ENCODE peak calls at places on chromosomes 11 and 22, in nine cellular contexts. B is HepG2, V is colonic mucosa, S is fibroblast of pulmonary artery, I is heart left ventricle, O is ovary, L is HFF-Myc, G is GM23338, Q is AG10803. T is an unnamed sample.

GRCh38 chr22:50104149-50104548 is 14.3 kb downstream of the MOV10L1 start:
- DNase-seq in B (no peak), V (no peak), S (no peak), I (no peak), O (no peak), L (no peak), G (no peak), Q (no peak), T (no peak)

GRCh38 chr22:50612715-50613221 is 12.2 kb downstream of the MAPK8IP2 start:
- DNase-seq in B (no peak), V (peak), S (no peak), I (no peak), O (no peak), L (no peak), G (peak), Q (no peak), T (no peak)

GRCh38 chr22:41582694-41583093 is 6.9 kb downstream of the PMM1 start:
- DNase-seq in B (no peak), V (no peak), S (no peak), I (no peak), O (no peak), L (no peak), G (no peak), Q (no peak), T (no peak)

GRCh38 chr11:11977206-11977938 is 31.1 kb downstream of the DKK3 start:
- DNase-seq in B (no peak), V (no peak), S (peak), I (peak), O (peak), L (peak), G (peak), Q (peak), T (peak)

GRCh38 chr11:6594142-6594768 is 9.2 kb downstream of the RRP8 start:
- DNase-seq in B (no peak), V (peak), S (no peak), I (no peak), O (no peak), L (no peak), G (no peak), Q (no peak), T (peak)

GRCh38 chr11:65503606-65503922 is 4.7 kb downstream of the MALAT1 start:
- DNase-seq in B (no peak), V (no peak), S (peak), I (no peak), O (no peak), L (peak), G (no peak), Q (peak), T (peak)

GRCh38 chr11:67439321-67440228 is 2.1 kb upstream of the PTPRCAP start:
- DNase-seq in B (peak), V (peak), S (no peak), I (no peak), O (peak), L (no peak), G (peak), Q (peak), T (peak)

GRCh38 chr11:34810107-34810562 is 106.0 kb downstream of the APIP start:
- DNase-seq in B (no peak), V (no peak), S (no peak), I (no peak), O (no peak), L (no peak), G (no peak), Q (no peak), T (no peak)

GRCh38 chr11:108727665-108728064 is 62.8 kb downstream of the DDX10 start:
- DNase-seq in B (no peak), V (no peak), S (no peak), I (no peak), O (no peak), L (no peak), G (no peak), Q (no peak), T (no peak)

GRCh38 chr11:18013790-18014507 is 1.1 kb upstream of the SERGEF start:
- DNase-seq in B (no peak), V (peak), S (no peak), I (peak), O (peak), L (no peak), G (peak), Q (no peak), T (no peak)

GRCh38 chr22:19169947-19170318 is 8.6 kb downstream of the SLC25A1 start:
- DNase-seq in B (no peak), V (no peak), S (no peak), I (no peak), O (no peak), L (no peak), G (no peak), Q (no peak), T (no peak)

GRCh38 chr22:38718414-38718813 is 12.7 kb downstream of the GTPBP1 start:
- DNase-seq in B (peak), V (peak), S (peak), I (peak), O (peak), L (peak), G (peak), Q (peak), T (peak)

GRCh38 chr11:119678351-119678750 is 50.6 kb downstream of the NECTIN1 start:
- DNase-seq in B (no peak), V (no peak), S (no peak), I (no peak), O (no peak), L (no peak), G (no peak), Q (no peak), T (no peak)

GRCh38 chr11:33982661-33983060 is 68.9 kb upstream of the CAPRIN1 start:
- DNase-seq in B (no peak), V (no peak), S (peak), I (no peak), O (no peak), L (no peak), G (no peak), Q (no peak), T (no peak)

GRCh38 chr11:62452261-62452660 is 33.4 kb downstream of the SCGB1A1 start:
- DNase-seq in B (no peak), V (no peak), S (no peak), I (no peak), O (no peak), L (no peak), G (no peak), Q (no peak), T (no peak)

GRCh38 chr11:9758676-9759518 is 95.0 kb downstream of the SWAP70 start:
- DNase-seq in B (peak), V (peak), S (peak), I (peak), O (peak), L (peak), G (peak), Q (peak), T (peak)

GRCh38 chr11:119375629-119376196 is 5.8 kb downstream of the USP2 start:
- DNase-seq in B (peak), V (peak), S (peak), I (peak), O (peak), L (no peak), G (peak), Q (peak), T (peak)

GRCh38 chr22:20565761-20566160 is 58.4 kb downstream of the MED15 start:
- DNase-seq in B (no peak), V (no peak), S (no peak), I (no peak), O (no peak), L (no peak), G (no peak), Q (no peak), T (no peak)

GRCh38 chr11:95503047-95503446 is 272.0 kb upstream of the SESN3 start:
- DNase-seq in B (no peak), V (no peak), S (peak), I (no peak), O (peak), L (no peak), G (no peak), Q (peak), T (peak)

GRCh38 chr11:88313441-88313840 is 24.1 kb downstream of the CTSC start:
- DNase-seq in B (no peak), V (no peak), S (no peak), I (no peak), O (no peak), L (no peak), G (no peak), Q (no peak), T (no peak)

GRCh38 chr11:12167098-12167999 is 57.0 kb downstream of the MICAL2 start:
- DNase-seq in B (peak), V (peak), S (peak), I (peak), O (no peak), L (peak), G (no peak), Q (peak), T (peak)

GRCh38 chr22:46614070-46614931 is 5.9 kb upstream of the GRAMD4 start:
- DNase-seq in B (no peak), V (no peak), S (no peak), I (no peak), O (no peak), L (no peak), G (no peak), Q (no peak), T (no peak)

GRCh38 chr11:7969756-7970646 is 4.8 kb upstream of the NLRP10 start:
- DNase-seq in B (no peak), V (no peak), S (no peak), I (no peak), O (no peak), L (no peak), G (peak), Q (peak), T (no peak)

GRCh38 chr11:19191530-19192169 is 10.1 kb downstream of the CSRP3 start:
- DNase-seq in B (peak), V (peak), S (no peak), I (peak), O (no peak), L (no peak), G (no peak), Q (no peak), T (peak)

GRCh38 chr11:2194877-2195755 is 23.5 kb upstream of the TH start:
- DNase-seq in B (peak), V (peak), S (peak), I (no peak), O (peak), L (no peak), G (peak), Q (peak), T (peak)

GRCh38 chr11:2190670-2191471 is 19.3 kb upstream of the TH start:
- DNase-seq in B (no peak), V (no peak), S (no peak), I (no peak), O (no peak), L (no peak), G (no peak), Q (no peak), T (no peak)

GRCh38 chr11:2195756-2196088 is 24.1 kb upstream of the TH start:
- DNase-seq in B (no peak), V (no peak), S (no peak), I (no peak), O (no peak), L (no peak), G (no peak), Q (no peak), T (no peak)

GRCh38 chr11:2192435-2192834 is 20.8 kb upstream of the TH start:
- DNase-seq in B (no peak), V (no peak), S (no peak), I (no peak), O (no peak), L (no peak), G (no peak), Q (no peak), T (no peak)

DNA sequence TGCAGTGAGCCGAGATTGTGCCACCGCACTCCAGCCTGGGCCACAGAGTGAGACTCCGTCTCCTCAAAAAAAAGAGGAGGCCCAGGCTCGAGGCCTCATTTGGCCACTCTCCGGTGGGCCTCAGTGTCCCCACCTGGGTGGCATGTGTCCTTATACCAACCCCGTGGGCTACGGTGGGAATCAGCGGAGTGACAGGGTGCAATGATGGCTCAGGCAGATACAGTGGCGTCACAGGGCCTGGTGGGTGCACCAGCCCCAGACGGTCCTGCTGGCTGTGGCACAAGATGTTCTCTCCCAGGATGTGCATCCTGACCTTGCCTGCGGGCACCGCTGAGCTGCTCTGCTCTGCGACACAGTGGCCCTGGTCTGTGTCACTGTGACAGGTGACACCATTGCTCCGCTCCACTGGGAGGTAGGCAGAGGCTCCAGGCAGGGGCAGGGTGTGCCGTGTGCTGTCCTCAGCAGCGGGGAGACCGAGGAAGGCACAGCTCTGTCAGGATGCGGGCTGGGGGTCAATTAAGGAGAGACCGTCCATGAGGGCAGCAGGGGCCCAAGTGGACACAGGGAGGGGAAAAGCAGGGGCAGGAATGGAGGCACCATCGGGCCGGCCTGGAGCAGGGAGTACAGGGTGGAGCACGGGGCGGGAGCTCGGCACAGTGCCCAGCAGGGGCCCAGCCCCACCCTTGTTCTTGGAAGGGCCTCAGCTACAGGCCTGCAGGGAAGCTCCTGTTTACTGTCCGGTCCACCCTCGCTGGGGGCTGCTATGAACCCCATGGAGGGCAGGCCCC is 21.7 kb upstream of the TH start:
- DNase-seq in B (no peak), V (peak), S (no peak), I (peak), O (no peak), L (no peak), G (no peak), Q (no peak), T (no peak)
- TF ChIP-seq CTCF in B (no peak), V (no peak), S (no peak), I (no peak), O (no peak), L (no peak), G (no peak), Q (no peak), T (no peak)

GRCh38 chr22:43129426-43130425 is 13.5 kb downstream of the MCAT start:
- DNase-seq in B (no peak), V (no peak), S (no peak), I (no peak), O (no peak), L (no peak), G (no peak), Q (no peak), T (no peak)
- H3K4me3 ChIP-seq in B (no peak), V (no peak), S (no peak), I (no peak), O (no peak), L (no peak), G (no peak), Q (no peak), T (no peak)

GRCh38 chr22:17997456-17997855 is 26.9 kb downstream of the MICAL3 start:
- DNase-seq in B (no peak), V (no peak), S (no peak), I (no peak), O (no peak), L (no peak), G (no peak), Q (no peak), T (no peak)

GRCh38 chr22:17999851-18000250 is 24.5 kb downstream of the MICAL3 start:
- DNase-seq in B (no peak), V (no peak), S (no peak), I (no peak), O (no peak), L (no peak), G (no peak), Q (no peak), T (no peak)

GRCh38 chr22:18000441-18001039 is 23.8 kb downstream of the MICAL3 start:
- DNase-seq in B (no peak), V (peak), S (no peak), I (no peak), O (peak), L (no peak), G (peak), Q (no peak), T (peak)

GRCh38 chr22:17998913-17999312 is 25.4 kb downstream of the MICAL3 start:
- DNase-seq in B (no peak), V (no peak), S (no peak), I (no peak), O (no peak), L (no peak), G (no peak), Q (no peak), T (no peak)

GRCh38 chr22:18001040-18001893 is 23.1 kb downstream of the MICAL3 start:
- DNase-seq in B (peak), V (peak), S (peak), I (peak), O (peak), L (peak), G (peak), Q (peak), T (peak)
- TF ChIP-seq CTCF in B (peak), V (no peak), S (no peak), I (peak), O (no peak), L (peak), G (peak), Q (peak), T (peak)

DNA sequence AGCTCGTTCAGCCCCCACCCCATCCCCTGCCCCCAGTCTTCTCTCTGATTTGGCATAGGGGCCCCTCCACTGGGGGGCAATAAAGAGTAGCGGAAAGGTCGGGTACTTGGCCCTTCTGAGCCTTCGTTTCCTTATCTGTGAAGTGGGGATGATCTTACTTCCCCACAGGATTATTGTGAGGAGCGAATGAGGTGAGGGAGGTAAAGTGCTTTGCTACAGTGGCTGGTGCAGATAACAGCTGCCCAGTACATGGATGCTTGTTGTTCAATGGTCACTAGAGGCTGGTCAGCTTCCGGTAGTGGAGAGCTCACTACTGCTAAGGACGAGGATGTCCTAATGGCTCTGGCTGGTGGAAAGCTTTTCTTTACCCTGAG is 101.2 kb downstream of the CEP164 start:
- DNase-seq in B (no peak), V (no peak), S (no peak), I (no peak), O (no peak), L (no peak), G (peak), Q (no peak), T (no peak)
- H3K4me3 ChIP-seq in B (no peak), V (no peak), S (no peak), I (no peak), O (no peak), L (no peak), G (no peak), Q (no peak), T (no peak)

T was measured in cardiac fibroblast.